ENCODE peak calls at places on chromosomes 5 and 9, in eight cellular contexts. R, B, J, Q, N, P, I and A are unnamed samples.

GRCh38 chr9:6930827-6931226 is 173.1 kb downstream of the KDM4C start:
- DNase-seq in N (no peak), I (no peak), J (no peak), B (no peak), R (no peak), P (no peak), Q (peak), A (no peak)

GRCh38 chr5:117486879-117487391 is 912.3 kb upstream of the SEMA6A start:
- DNase-seq in B (no peak), P (no peak), J (no peak), N (no peak), Q (no peak), R (no peak), I (no peak), A (no peak)

GRCh38 chr9:125919565-125919964 is 172.4 kb downstream of the PBX3 start:
- DNase-seq in P (no peak), Q (no peak), N (no peak), I (no peak), B (no peak), R (no peak), J (no peak), A (no peak)

GRCh38 chr5:1641560-1642166 is 117.9 kb upstream of the LPCAT1 start:
- DNase-seq in J (peak), N (peak), Q (peak), B (peak), I (peak), R (peak), P (peak), A (peak)

GRCh38 chr5:144036476-144036875 is 134.0 kb downstream of the YIPF5 start:
- DNase-seq in P (no peak), J (no peak), Q (no peak), R (no peak), N (no peak), B (no peak), I (no peak), A (no peak)

GRCh38 chr5:178380541-178381074 is 148.0 kb upstream of the PHYKPL start:
- DNase-seq in P (no peak), Q (no peak), B (no peak), N (peak), J (no peak), R (peak), I (no peak), A (no peak)

GRCh38 chr5:33701251-33701650 is 190.5 kb downstream of the ADAMTS12 start:
- DNase-seq in N (no peak), B (no peak), Q (peak), P (no peak), J (no peak), R (no peak), I (no peak), A (no peak)

GRCh38 chr9:37994639-37995347 is 74.2 kb downstream of the SHB start:
- DNase-seq in P (no peak), N (peak), R (no peak), I (no peak), J (peak), B (no peak), Q (peak), A (peak)

GRCh38 chr5:65855758-65856157 is 70.6 kb upstream of the ERBIN start:
- DNase-seq in R (no peak), Q (no peak), J (no peak), I (no peak), N (no peak), P (no peak), B (no peak), A (no peak)

GRCh38 chr9:86663905-86664304 is 283.4 kb downstream of the GAS1 start:
- DNase-seq in N (no peak), P (no peak), J (no peak), R (no peak), B (no peak), I (no peak), Q (no peak), A (no peak)

GRCh38 chr5:118791986-118792734 is 196.2 kb downstream of the DTWD2 start:
- DNase-seq in J (peak), P (no peak), N (no peak), Q (peak), B (no peak), R (peak), I (peak), A (no peak)

GRCh38 chr9:114370251-114370984 is 17.4 kb downstream of the AKNA start:
- DNase-seq in I (no peak), B (no peak), Q (no peak), J (no peak), R (peak), P (no peak), N (peak), A (no peak)

GRCh38 chr9:94014066-94014654 is 59.0 kb upstream of the BARX1 start:
- DNase-seq in I (peak), J (no peak), R (peak), B (no peak), N (no peak), P (no peak), Q (peak), A (no peak)

GRCh38 chr9:120868676-120869359 is 8.2 kb downstream of the PHF19 start:
- DNase-seq in Q (peak), P (peak), N (peak), B (peak), R (peak), J (no peak), I (peak), A (peak)

GRCh38 chr9:96052703-96053102 is 177.2 kb downstream of the ERCC6L2 start:
- DNase-seq in B (no peak), R (no peak), J (no peak), N (no peak), I (no peak), P (no peak), Q (no peak), A (no peak)

GRCh38 chr9:8486095-8486494 is 686.5 kb upstream of the DMAC1 start:
- DNase-seq in R (peak), N (peak), J (no peak), P (no peak), B (no peak), I (peak), Q (peak), A (no peak)

GRCh38 chr9:79974806-79975422 is 403.1 kb downstream of the TLE4 start:
- DNase-seq in R (peak), P (no peak), I (no peak), B (no peak), Q (no peak), J (no peak), N (no peak), A (no peak)

GRCh38 chr5:175821790-175822211 is 49.6 kb upstream of the CPLX2 start:
- DNase-seq in B (no peak), P (no peak), I (no peak), R (no peak), Q (peak), J (no peak), N (no peak), A (no peak)

GRCh38 chr5:66989286-66989685 is 207.3 kb downstream of the CD180 start:
- DNase-seq in P (no peak), Q (peak), I (no peak), R (no peak), N (no peak), J (no peak), B (no peak), A (no peak)

GRCh38 chr5:78896128-78896527 is 89.0 kb downstream of the ARSB start:
- DNase-seq in Q (peak), I (no peak), J (no peak), P (no peak), R (no peak), B (no peak), N (no peak), A (no peak)

GRCh38 chr9:121734465-121734864 is 83.0 kb downstream of the DAB2IP start:
- DNase-seq in J (no peak), Q (no peak), B (no peak), R (no peak), I (no peak), P (no peak), N (no peak), A (no peak)

GRCh38 chr5:160640417-160640816 is 211.6 kb downstream of the ATP10B start:
- DNase-seq in B (no peak), J (no peak), I (no peak), P (no peak), N (no peak), Q (no peak), R (no peak), A (no peak)

GRCh38 chr9:12753931-12754330 is 20.9 kb upstream of the LURAP1L start:
- DNase-seq in P (no peak), R (no peak), B (no peak), Q (no peak), I (no peak), N (no peak), J (no peak), A (no peak)

GRCh38 chr5:138103321-138103637 is 19.4 kb downstream of the WNT8A start:
- DNase-seq in J (no peak), B (no peak), Q (no peak), I (no peak), R (peak), N (no peak), P (no peak), A (no peak)

GRCh38 chr9:114170792-114171461 is 15.6 kb downstream of the COL27A1 start:
- DNase-seq in R (no peak), I (no peak), B (no peak), J (no peak), N (peak), P (no peak), Q (no peak), A (no peak)

GRCh38 chr9:91034521-91034920 is 232.9 kb downstream of the SYK start:
- DNase-seq in N (no peak), J (no peak), B (no peak), R (no peak), P (no peak), I (no peak), Q (no peak), A (no peak)

GRCh38 chr5:53350991-53351770 is 129.2 kb upstream of the FST start:
- DNase-seq in Q (no peak), J (no peak), R (no peak), P (no peak), B (no peak), I (no peak), N (no peak), A (no peak)

GRCh38 chr5:59587489-59588337 is 305.8 kb downstream of the PDE4D start:
- DNase-seq in B (no peak), P (no peak), N (peak), R (peak), J (no peak), Q (peak), I (peak), A (peak)